ENCODE peak calls at places on chromosomes 16 and 17, in five cellular contexts. One of them, this sample, is unnamed.

GRCh38 chr17:27888945-27889344 is 4.2 kb downstream of the LYRM9 start:
- DNase-seq in neural crest cell: no peak
- DNase-seq in stimulated activated CD8-positive, alpha-beta memory T cell treated with anti-CD3 and anti-CD28 coated beads, Interleukin-4, amount 100 ng/mL, for 48 hours: no peak
- DNase-seq in iris pigment epithelial cell: peak
- DNase-seq in activated CD4-positive, alpha-beta T cell treated with anti-CD3 and anti-CD28 coated beads, Interleukin-2, amount 10 ng/mL, durations not matched to agents 24 days and 14 days: no peak
- DNase-seq in this sample: no peak

GRCh38 chr16:57536306-57537193 is at the start of gene CCDC102A:
- DNase-seq in neural crest cell: peak
- DNase-seq in stimulated activated CD8-positive, alpha-beta memory T cell treated with anti-CD3 and anti-CD28 coated beads, Interleukin-4, amount 100 ng/mL, for 48 hours: peak
- DNase-seq in iris pigment epithelial cell: no peak
- DNase-seq in activated CD4-positive, alpha-beta T cell treated with anti-CD3 and anti-CD28 coated beads, Interleukin-2, amount 10 ng/mL, durations not matched to agents 24 days and 14 days: peak
- DNase-seq in this sample: peak

GRCh38 chr17:28333083-28333746 is 2.1 kb downstream of the IFT20 start:
- DNase-seq in neural crest cell: no peak
- DNase-seq in stimulated activated CD8-positive, alpha-beta memory T cell treated with anti-CD3 and anti-CD28 coated beads, Interleukin-4, amount 100 ng/mL, for 48 hours: no peak
- DNase-seq in iris pigment epithelial cell: no peak
- DNase-seq in activated CD4-positive, alpha-beta T cell treated with anti-CD3 and anti-CD28 coated beads, Interleukin-2, amount 10 ng/mL, durations not matched to agents 24 days and 14 days: no peak
- DNase-seq in this sample: no peak

GRCh38 chr17:82917656-82918345 is 78.0 kb upstream of the ZNF750 start:
- DNase-seq in neural crest cell: peak
- DNase-seq in stimulated activated CD8-positive, alpha-beta memory T cell treated with anti-CD3 and anti-CD28 coated beads, Interleukin-4, amount 100 ng/mL, for 48 hours: peak
- DNase-seq in iris pigment epithelial cell: peak
- DNase-seq in activated CD4-positive, alpha-beta T cell treated with anti-CD3 and anti-CD28 coated beads, Interleukin-2, amount 10 ng/mL, durations not matched to agents 24 days and 14 days: peak
- DNase-seq in this sample: no peak

GRCh38 chr17:73358668-73359067 is 46.9 kb upstream of the CDC42EP4 start:
- DNase-seq in neural crest cell: no peak
- DNase-seq in stimulated activated CD8-positive, alpha-beta memory T cell treated with anti-CD3 and anti-CD28 coated beads, Interleukin-4, amount 100 ng/mL, for 48 hours: no peak
- DNase-seq in iris pigment epithelial cell: no peak
- DNase-seq in activated CD4-positive, alpha-beta T cell treated with anti-CD3 and anti-CD28 coated beads, Interleukin-2, amount 10 ng/mL, durations not matched to agents 24 days and 14 days: no peak
- DNase-seq in this sample: no peak

GRCh38 chr17:27569257-27569722 is 61.7 kb upstream of the LGALS9 start:
- DNase-seq in neural crest cell: no peak
- DNase-seq in stimulated activated CD8-positive, alpha-beta memory T cell treated with anti-CD3 and anti-CD28 coated beads, Interleukin-4, amount 100 ng/mL, for 48 hours: peak
- DNase-seq in iris pigment epithelial cell: peak
- DNase-seq in activated CD4-positive, alpha-beta T cell treated with anti-CD3 and anti-CD28 coated beads, Interleukin-2, amount 10 ng/mL, durations not matched to agents 24 days and 14 days: peak
- DNase-seq in this sample: peak

GRCh38 chr16:57938936-57939871 is 31.7 kb downstream of the CNGB1 start:
- DNase-seq in neural crest cell: no peak
- DNase-seq in stimulated activated CD8-positive, alpha-beta memory T cell treated with anti-CD3 and anti-CD28 coated beads, Interleukin-4, amount 100 ng/mL, for 48 hours: no peak
- DNase-seq in iris pigment epithelial cell: peak
- DNase-seq in activated CD4-positive, alpha-beta T cell treated with anti-CD3 and anti-CD28 coated beads, Interleukin-2, amount 10 ng/mL, durations not matched to agents 24 days and 14 days: no peak
- DNase-seq in this sample: no peak

GRCh38 chr17:42979511-42980273 is at the start of gene PTGES3L:
- DNase-seq in neural crest cell: no peak
- DNase-seq in stimulated activated CD8-positive, alpha-beta memory T cell treated with anti-CD3 and anti-CD28 coated beads, Interleukin-4, amount 100 ng/mL, for 48 hours: peak
- DNase-seq in iris pigment epithelial cell: peak
- DNase-seq in activated CD4-positive, alpha-beta T cell treated with anti-CD3 and anti-CD28 coated beads, Interleukin-2, amount 10 ng/mL, durations not matched to agents 24 days and 14 days: peak
- DNase-seq in this sample: peak

GRCh38 chr17:46009681-46010596 is 10.9 kb downstream of the STH start:
- DNase-seq in neural crest cell: no peak
- DNase-seq in stimulated activated CD8-positive, alpha-beta memory T cell treated with anti-CD3 and anti-CD28 coated beads, Interleukin-4, amount 100 ng/mL, for 48 hours: no peak
- DNase-seq in iris pigment epithelial cell: peak
- DNase-seq in activated CD4-positive, alpha-beta T cell treated with anti-CD3 and anti-CD28 coated beads, Interleukin-2, amount 10 ng/mL, durations not matched to agents 24 days and 14 days: no peak
- DNase-seq in this sample: no peak

GRCh38 chr17:72458301-72458700 is 337.5 kb downstream of the SOX9 start:
- DNase-seq in neural crest cell: no peak
- DNase-seq in stimulated activated CD8-positive, alpha-beta memory T cell treated with anti-CD3 and anti-CD28 coated beads, Interleukin-4, amount 100 ng/mL, for 48 hours: no peak
- DNase-seq in iris pigment epithelial cell: no peak
- DNase-seq in activated CD4-positive, alpha-beta T cell treated with anti-CD3 and anti-CD28 coated beads, Interleukin-2, amount 10 ng/mL, durations not matched to agents 24 days and 14 days: no peak
- DNase-seq in this sample: no peak

GRCh38 chr17:8887834-8888703 is 20.6 kb upstream of the PIK3R6 start:
- DNase-seq in neural crest cell: peak
- DNase-seq in stimulated activated CD8-positive, alpha-beta memory T cell treated with anti-CD3 and anti-CD28 coated beads, Interleukin-4, amount 100 ng/mL, for 48 hours: no peak
- DNase-seq in iris pigment epithelial cell: peak
- DNase-seq in activated CD4-positive, alpha-beta T cell treated with anti-CD3 and anti-CD28 coated beads, Interleukin-2, amount 10 ng/mL, durations not matched to agents 24 days and 14 days: no peak
- DNase-seq in this sample: no peak

GRCh38 chr17:15920758-15921239 is 24.1 kb upstream of the ADORA2B start:
- DNase-seq in neural crest cell: no peak
- DNase-seq in stimulated activated CD8-positive, alpha-beta memory T cell treated with anti-CD3 and anti-CD28 coated beads, Interleukin-4, amount 100 ng/mL, for 48 hours: no peak
- DNase-seq in iris pigment epithelial cell: peak
- DNase-seq in activated CD4-positive, alpha-beta T cell treated with anti-CD3 and anti-CD28 coated beads, Interleukin-2, amount 10 ng/mL, durations not matched to agents 24 days and 14 days: no peak
- DNase-seq in this sample: no peak

GRCh38 chr17:76997981-76998531 is 129.9 kb downstream of the MGAT5B start:
- DNase-seq in neural crest cell: no peak
- DNase-seq in stimulated activated CD8-positive, alpha-beta memory T cell treated with anti-CD3 and anti-CD28 coated beads, Interleukin-4, amount 100 ng/mL, for 48 hours: peak
- DNase-seq in iris pigment epithelial cell: no peak
- DNase-seq in activated CD4-positive, alpha-beta T cell treated with anti-CD3 and anti-CD28 coated beads, Interleukin-2, amount 10 ng/mL, durations not matched to agents 24 days and 14 days: peak
- DNase-seq in this sample: peak

GRCh38 chr17:31490991-31491793 is 99.7 kb downstream of the RAB11FIP4 start:
- DNase-seq in neural crest cell: no peak
- DNase-seq in stimulated activated CD8-positive, alpha-beta memory T cell treated with anti-CD3 and anti-CD28 coated beads, Interleukin-4, amount 100 ng/mL, for 48 hours: no peak
- DNase-seq in iris pigment epithelial cell: no peak
- DNase-seq in activated CD4-positive, alpha-beta T cell treated with anti-CD3 and anti-CD28 coated beads, Interleukin-2, amount 10 ng/mL, durations not matched to agents 24 days and 14 days: peak
- DNase-seq in this sample: peak

This sample was measured in GM12865.